ENCODE peak calls at places on chromosomes 3 and 15, in ten cellular contexts. One of them, this sample, is unnamed.

GRCh38 chr15:64038878-64039277 is 7.4 kb downstream of the DAPK2 start:
- DNase-seq in endothelial cell of umbilical vein: no peak
- DNase-seq in hepatocyte: no peak
- DNase-seq in AG04450: no peak
- DNase-seq in epithelial cell of esophagus: no peak
- DNase-seq in GM12865: no peak
- DNase-seq in right lobe of liver: no peak
- DNase-seq in ovary: no peak
- DNase-seq in lower lobe of right lung: no peak
- DNase-seq in mammary epithelial cell: no peak
- DNase-seq in this sample: no peak

GRCh38 chr3:41088882-41089281 is 110.4 kb upstream of the CTNNB1 start:
- DNase-seq in endothelial cell of umbilical vein: no peak
- DNase-seq in ovary: no peak
- DNase-seq in lower lobe of right lung: no peak
- DNase-seq in epithelial cell of esophagus: no peak
- DNase-seq in right lobe of liver: no peak
- DNase-seq in AG04450: no peak
- DNase-seq in hepatocyte: no peak
- DNase-seq in GM12865: no peak
- DNase-seq in mammary epithelial cell: no peak
- DNase-seq in this sample: no peak

GRCh38 chr3:69370156-69370944 is 15.5 kb downstream of the FRMD4B start:
- DNase-seq in endothelial cell of umbilical vein: peak; percentile 66
- DNase-seq in lower lobe of right lung: peak; percentile 89
- DNase-seq in epithelial cell of esophagus: peak; percentile 87
- DNase-seq in GM12865: peak; percentile 22
- DNase-seq in AG04450: no peak
- DNase-seq in right lobe of liver: no peak
- DNase-seq in mammary epithelial cell: peak; percentile 70
- DNase-seq in hepatocyte: no peak
- DNase-seq in ovary: peak; percentile 16
- DNase-seq in this sample: no peak

GRCh38 chr3:139457066-139457465 is 19.2 kb downstream of the RBP2 start:
- DNase-seq in ovary: no peak
- DNase-seq in hepatocyte: no peak
- DNase-seq in right lobe of liver: no peak
- DNase-seq in GM12865: no peak
- DNase-seq in epithelial cell of esophagus: peak; percentile 72
- DNase-seq in mammary epithelial cell: peak; percentile 79
- DNase-seq in lower lobe of right lung: no peak
- DNase-seq in endothelial cell of umbilical vein: no peak
- DNase-seq in AG04450: no peak
- DNase-seq in this sample: no peak

GRCh38 chr3:38604246-38604645 is 45.2 kb downstream of the SCN5A start:
- DNase-seq in ovary: no peak
- DNase-seq in epithelial cell of esophagus: no peak
- DNase-seq in GM12865: no peak
- DNase-seq in lower lobe of right lung: peak; percentile 13
- DNase-seq in endothelial cell of umbilical vein: no peak
- DNase-seq in right lobe of liver: no peak
- DNase-seq in mammary epithelial cell: no peak
- DNase-seq in hepatocyte: no peak
- DNase-seq in AG04450: no peak
- DNase-seq in this sample: no peak

GRCh38 chr15:62770111-62770660 is 272.4 kb upstream of the TPM1 start:
- DNase-seq in hepatocyte: no peak
- DNase-seq in right lobe of liver: no peak
- DNase-seq in ovary: no peak
- DNase-seq in GM12865: no peak
- DNase-seq in endothelial cell of umbilical vein: no peak
- DNase-seq in lower lobe of right lung: no peak
- DNase-seq in epithelial cell of esophagus: peak; percentile 45
- DNase-seq in AG04450: no peak
- DNase-seq in mammary epithelial cell: no peak
- DNase-seq in this sample: no peak

GRCh38 chr15:51829360-51830278 is at the start of gene TMOD3:
- DNase-seq in hepatocyte: peak; percentile 95
- DNase-seq in lower lobe of right lung: peak; percentile 95
- DNase-seq in AG04450: peak; percentile 74
- DNase-seq in mammary epithelial cell: peak; percentile 86
- DNase-seq in GM12865: peak; percentile 94
- DNase-seq in right lobe of liver: peak; percentile 96
- DNase-seq in epithelial cell of esophagus: peak; percentile 92
- DNase-seq in endothelial cell of umbilical vein: peak; percentile 94
- DNase-seq in ovary: peak; percentile 91
- DNase-seq in this sample: peak; percentile 95

GRCh38 chr3:53495091-53495517 is 693 bp downstream of the CACNA1D start:
- DNase-seq in mammary epithelial cell: no peak
- DNase-seq in hepatocyte: no peak
- DNase-seq in right lobe of liver: no peak
- DNase-seq in GM12865: no peak
- DNase-seq in lower lobe of right lung: no peak
- DNase-seq in endothelial cell of umbilical vein: no peak
- DNase-seq in AG04450: no peak
- DNase-seq in epithelial cell of esophagus: no peak
- DNase-seq in ovary: no peak
- DNase-seq in this sample: no peak

GRCh38 chr3:4821975-4822374 is 157.3 kb upstream of the BHLHE40 start:
- DNase-seq in mammary epithelial cell: no peak
- DNase-seq in hepatocyte: no peak
- DNase-seq in AG04450: no peak
- DNase-seq in lower lobe of right lung: no peak
- DNase-seq in endothelial cell of umbilical vein: no peak
- DNase-seq in epithelial cell of esophagus: no peak
- DNase-seq in ovary: no peak
- DNase-seq in right lobe of liver: no peak
- DNase-seq in GM12865: no peak
- DNase-seq in this sample: no peak

GRCh38 chr15:76840830-76841460 is 64.2 kb downstream of the SCAPER start:
- DNase-seq in AG04450: peak; percentile 24
- DNase-seq in GM12865: peak; percentile 45
- DNase-seq in epithelial cell of esophagus: peak; percentile 48
- DNase-seq in lower lobe of right lung: no peak
- DNase-seq in right lobe of liver: no peak
- DNase-seq in endothelial cell of umbilical vein: peak; percentile 51
- DNase-seq in hepatocyte: peak; percentile 37
- DNase-seq in ovary: no peak
- DNase-seq in mammary epithelial cell: peak; percentile 21
- DNase-seq in this sample: no peak

GRCh38 chr3:107062787-107063186 is 314.5 kb upstream of the CCDC54 start:
- DNase-seq in ovary: no peak
- DNase-seq in endothelial cell of umbilical vein: no peak
- DNase-seq in lower lobe of right lung: no peak
- DNase-seq in AG04450: no peak
- DNase-seq in GM12865: no peak
- DNase-seq in hepatocyte: no peak
- DNase-seq in epithelial cell of esophagus: no peak
- DNase-seq in mammary epithelial cell: no peak
- DNase-seq in right lobe of liver: no peak
- DNase-seq in this sample: no peak

DNA sequence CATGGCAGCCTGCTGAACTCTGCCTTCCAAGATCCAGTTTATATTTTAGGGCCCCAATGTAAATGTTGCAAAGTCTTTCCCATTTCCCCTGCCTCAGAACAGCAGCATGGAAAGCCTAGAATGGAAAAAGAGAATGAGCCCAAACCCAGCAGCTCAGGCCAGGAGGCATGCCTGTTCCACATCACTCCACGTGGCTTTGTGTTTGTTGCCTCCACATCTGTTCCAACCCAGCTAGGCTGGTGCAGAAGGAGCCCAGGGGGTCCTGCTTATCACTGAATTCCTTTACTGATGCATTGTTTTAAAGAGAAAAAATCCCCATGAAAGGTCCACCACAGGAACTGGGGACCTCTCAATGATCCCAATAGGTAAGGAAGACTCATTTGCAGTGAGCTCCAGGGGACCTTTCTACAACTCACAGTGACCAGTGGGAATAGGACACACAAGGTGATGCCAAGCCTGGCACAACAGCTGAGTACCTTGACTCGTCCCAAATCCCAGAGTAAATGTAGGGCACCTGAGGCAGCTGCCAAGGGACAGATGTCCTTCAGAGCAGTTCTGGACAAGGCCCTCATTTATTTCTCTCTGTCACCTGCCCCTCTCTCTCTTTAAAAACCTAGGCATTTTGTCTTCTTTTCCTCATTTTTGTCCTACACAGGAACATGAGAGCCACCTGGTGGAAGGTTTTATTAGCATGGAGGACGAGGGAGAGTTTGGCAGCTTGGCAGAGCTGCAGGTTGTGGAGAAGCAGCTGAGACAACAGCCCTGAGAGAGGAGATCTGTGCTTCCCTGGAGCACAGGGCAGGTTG is 41.7 kb upstream of the ADAMTS17 start:
- DNase-seq in mammary epithelial cell: peak; percentile 23
- DNase-seq in lower lobe of right lung: no peak
- DNase-seq in ovary: peak; percentile 17
- DNase-seq in hepatocyte: peak; percentile 47
- DNase-seq in GM12865: peak; percentile 44
- DNase-seq in endothelial cell of umbilical vein: no peak
- DNase-seq in AG04450: no peak
- DNase-seq in epithelial cell of esophagus: peak; percentile 34
- DNase-seq in right lobe of liver: peak; percentile 60
- DNase-seq in this sample: no peak
- TF ChIP-seq CTCF in mammary epithelial cell: peak; percentile 56
- TF ChIP-seq CTCF in lower lobe of right lung: peak; percentile 53
- TF ChIP-seq CTCF in ovary: peak; percentile 42
- TF ChIP-seq CTCF in hepatocyte: peak; percentile 39
- TF ChIP-seq CTCF in GM12865: peak; percentile 26
- TF ChIP-seq CTCF in endothelial cell of umbilical vein: no peak
- TF ChIP-seq CTCF in AG04450: peak; percentile 8
- TF ChIP-seq CTCF in epithelial cell of esophagus: peak; percentile 49
- TF ChIP-seq CTCF in right lobe of liver: peak; percentile 72
- TF ChIP-seq CTCF in this sample: peak; percentile 16

GRCh38 chr3:10622456-10622855 is 117.1 kb upstream of the ATP2B2 start:
- DNase-seq in epithelial cell of esophagus: peak; percentile 2
- DNase-seq in ovary: no peak
- DNase-seq in mammary epithelial cell: no peak
- DNase-seq in hepatocyte: no peak
- DNase-seq in right lobe of liver: no peak
- DNase-seq in endothelial cell of umbilical vein: no peak
- DNase-seq in AG04450: no peak
- DNase-seq in lower lobe of right lung: no peak
- DNase-seq in GM12865: no peak
- DNase-seq in this sample: no peak

GRCh38 chr3:10621749-10622148 is 116.4 kb upstream of the ATP2B2 start:
- DNase-seq in lower lobe of right lung: no peak
- DNase-seq in GM12865: no peak
- DNase-seq in hepatocyte: no peak
- DNase-seq in right lobe of liver: no peak
- DNase-seq in mammary epithelial cell: no peak
- DNase-seq in epithelial cell of esophagus: no peak
- DNase-seq in ovary: no peak
- DNase-seq in endothelial cell of umbilical vein: no peak
- DNase-seq in AG04450: no peak
- DNase-seq in this sample: no peak

GRCh38 chr3:10623578-10624275 is 118.3 kb upstream of the ATP2B2 start:
- DNase-seq in GM12865: no peak
- DNase-seq in mammary epithelial cell: no peak
- DNase-seq in epithelial cell of esophagus: peak; percentile 37
- DNase-seq in hepatocyte: no peak
- DNase-seq in lower lobe of right lung: no peak
- DNase-seq in AG04450: no peak
- DNase-seq in ovary: no peak
- DNase-seq in right lobe of liver: no peak
- DNase-seq in endothelial cell of umbilical vein: no peak
- DNase-seq in this sample: no peak

GRCh38 chr3:10620833-10621082 is 115.4 kb upstream of the ATP2B2 start:
- DNase-seq in right lobe of liver: no peak
- DNase-seq in ovary: no peak
- DNase-seq in AG04450: no peak
- DNase-seq in hepatocyte: no peak
- DNase-seq in mammary epithelial cell: no peak
- DNase-seq in epithelial cell of esophagus: no peak
- DNase-seq in GM12865: no peak
- DNase-seq in lower lobe of right lung: no peak
- DNase-seq in endothelial cell of umbilical vein: no peak
- DNase-seq in this sample: no peak

GRCh38 chr3:10619989-10620832 is 114.8 kb upstream of the ATP2B2 start:
- DNase-seq in epithelial cell of esophagus: no peak
- DNase-seq in lower lobe of right lung: no peak
- DNase-seq in endothelial cell of umbilical vein: no peak
- DNase-seq in GM12865: no peak
- DNase-seq in right lobe of liver: no peak
- DNase-seq in mammary epithelial cell: no peak
- DNase-seq in AG04450: no peak
- DNase-seq in hepatocyte: no peak
- DNase-seq in ovary: no peak
- DNase-seq in this sample: no peak
- TF ChIP-seq CTCF in epithelial cell of esophagus: no peak
- TF ChIP-seq CTCF in lower lobe of right lung: no peak
- TF ChIP-seq CTCF in endothelial cell of umbilical vein: no peak
- TF ChIP-seq CTCF in GM12865: no peak
- TF ChIP-seq CTCF in right lobe of liver: no peak
- TF ChIP-seq CTCF in mammary epithelial cell: no peak
- TF ChIP-seq CTCF in AG04450: no peak
- TF ChIP-seq CTCF in hepatocyte: no peak
- TF ChIP-seq CTCF in ovary: no peak
- TF ChIP-seq CTCF in this sample: no peak

DNA sequence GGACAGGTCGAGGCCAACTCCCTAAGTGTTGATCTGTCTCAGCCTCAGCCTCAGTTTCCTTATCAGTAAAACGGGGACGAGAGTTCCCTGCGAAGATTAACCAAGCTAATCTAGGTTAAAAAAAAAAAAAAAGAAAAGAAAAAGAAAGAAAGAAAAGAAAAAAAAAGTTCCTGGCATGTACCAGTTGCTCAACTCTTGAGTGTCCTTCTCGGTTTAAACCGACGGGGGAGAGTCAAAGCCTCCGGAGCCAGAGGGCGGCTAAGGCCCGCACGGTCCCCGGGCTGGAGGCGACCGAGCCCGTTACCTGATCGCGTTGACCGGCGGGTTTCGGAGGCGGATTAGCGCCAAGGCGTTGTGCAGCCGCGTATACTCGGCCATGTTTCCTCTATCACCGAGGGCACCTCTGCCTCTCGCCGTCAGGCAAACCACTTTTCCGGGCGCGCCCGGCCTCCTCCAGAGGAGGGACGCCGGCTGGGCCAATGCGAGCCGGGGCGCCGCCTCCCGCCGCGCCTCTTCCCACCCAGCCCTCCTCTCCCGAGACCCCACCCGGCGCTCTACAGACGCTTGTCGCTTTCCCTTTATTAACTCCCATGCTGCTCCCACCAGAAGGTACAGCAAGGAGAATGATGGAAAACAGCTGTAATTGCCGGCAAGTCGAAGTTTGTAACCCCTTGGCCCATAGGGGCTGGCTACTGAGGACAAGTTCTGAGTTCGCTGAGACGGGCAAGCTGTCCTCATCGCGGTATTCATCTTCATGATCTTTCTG is at the start of gene EHHADH:
- DNase-seq in AG04450: no peak
- DNase-seq in hepatocyte: peak; percentile 82
- DNase-seq in mammary epithelial cell: peak; percentile 75
- DNase-seq in endothelial cell of umbilical vein: peak; percentile 70
- DNase-seq in ovary: peak; percentile 49
- DNase-seq in right lobe of liver: peak; percentile 94
- DNase-seq in GM12865: peak; percentile 74
- DNase-seq in epithelial cell of esophagus: peak; percentile 77
- DNase-seq in lower lobe of right lung: peak; percentile 88
- DNase-seq in this sample: peak; percentile 75
- TF ChIP-seq CTCF in AG04450: no peak
- TF ChIP-seq CTCF in hepatocyte: no peak
- TF ChIP-seq CTCF in mammary epithelial cell: no peak
- TF ChIP-seq CTCF in endothelial cell of umbilical vein: no peak
- TF ChIP-seq CTCF in ovary: no peak
- TF ChIP-seq CTCF in right lobe of liver: no peak
- TF ChIP-seq CTCF in GM12865: no peak
- TF ChIP-seq CTCF in epithelial cell of esophagus: peak; percentile 8
- TF ChIP-seq CTCF in lower lobe of right lung: no peak
- TF ChIP-seq CTCF in this sample: no peak

GRCh38 chr3:24069045-24069444 is 124.0 kb downstream of the NR1D2 start:
- DNase-seq in GM12865: no peak
- DNase-seq in right lobe of liver: no peak
- DNase-seq in ovary: no peak
- DNase-seq in mammary epithelial cell: no peak
- DNase-seq in epithelial cell of esophagus: no peak
- DNase-seq in hepatocyte: peak; percentile 24
- DNase-seq in lower lobe of right lung: no peak
- DNase-seq in AG04450: no peak
- DNase-seq in endothelial cell of umbilical vein: no peak
- DNase-seq in this sample: no peak
- TF ChIP-seq CTCF in GM12865: no peak
- TF ChIP-seq CTCF in right lobe of liver: peak; percentile 27
- TF ChIP-seq CTCF in ovary: no peak
- TF ChIP-seq CTCF in mammary epithelial cell: peak; percentile 30
- TF ChIP-seq CTCF in epithelial cell of esophagus: peak; percentile 12
- TF ChIP-seq CTCF in hepatocyte: peak; percentile 51
- TF ChIP-seq CTCF in lower lobe of right lung: peak; percentile 36
- TF ChIP-seq CTCF in AG04450: no peak
- TF ChIP-seq CTCF in endothelial cell of umbilical vein: no peak
- TF ChIP-seq CTCF in this sample: no peak